ENCODE peak calls at places on chromosomes 11 and 22, in eight cellular contexts. F, V, B, H, G, X, N and T are unnamed samples.

GRCh38 chr22:45994516-45995404 is 17.8 kb upstream of the WNT7B start:
- DNase-seq in F (no peak), B (peak), H (no peak), V (no peak), N (peak), G (peak), X (peak), T (peak)

GRCh38 chr11:116610190-116610589 is 162.6 kb downstream of the BUD13 start:
- DNase-seq in G (no peak), N (no peak), B (no peak), V (no peak), F (no peak), H (no peak), X (no peak), T (no peak)

GRCh38 chr22:22893077-22893805 is 5.6 kb downstream of the IGLL5 start:
- DNase-seq in X (no peak), F (no peak), H (no peak), B (no peak), V (no peak), G (no peak), N (no peak), T (no peak)

GRCh38 chr22:28139993-28140392 is 220.9 kb upstream of the PITPNB start:
- DNase-seq in N (no peak), H (no peak), B (no peak), G (no peak), F (peak), V (peak), X (no peak), T (no peak)

GRCh38 chr11:19437760-19438159 is 197.0 kb upstream of the E2F8 start:
- DNase-seq in G (no peak), H (no peak), N (no peak), B (no peak), F (no peak), X (no peak), V (peak), T (no peak)

GRCh38 chr11:8022876-8023275 is 35.7 kb downstream of the EIF3F start:
- DNase-seq in B (no peak), X (no peak), H (no peak), G (no peak), V (no peak), N (no peak), F (no peak), T (no peak)

GRCh38 chr22:41739576-41739975 is 40.3 kb downstream of the MEI1 start:
- DNase-seq in F (no peak), V (no peak), N (no peak), G (no peak), H (no peak), X (no peak), B (no peak), T (no peak)

GRCh38 chr22:30221121-30221992 is 25.2 kb downstream of the LIF start:
- DNase-seq in X (peak), B (peak), H (no peak), G (peak), N (no peak), F (no peak), V (no peak), T (no peak)

GRCh38 chr22:35312198-35313059 is 12.7 kb downstream of the TOM1 start:
- DNase-seq in V (no peak), N (no peak), X (no peak), F (peak), B (peak), G (no peak), H (no peak), T (no peak)

GRCh38 chr11:12600829-12601228 is 73.4 kb upstream of the TEAD1 start:
- DNase-seq in N (no peak), B (no peak), G (no peak), F (no peak), V (no peak), X (no peak), H (no peak), T (no peak)

GRCh38 chr11:121930004-121930965 is 185.7 kb downstream of the BLID start:
- DNase-seq in V (peak), X (no peak), F (no peak), B (no peak), H (no peak), N (no peak), G (no peak), T (no peak)

GRCh38 chr22:43945632-43946390 is 9.4 kb upstream of the SAMM50 start:
- DNase-seq in F (no peak), G (peak), X (peak), H (no peak), B (peak), V (peak), N (peak), T (peak)

GRCh38 chr11:10539339-10539738 is 1.6 kb downstream of the RNF141 start:
- DNase-seq in X (no peak), H (peak), F (no peak), N (no peak), G (no peak), B (no peak), V (no peak), T (no peak)

GRCh38 chr11:11016123-11016522 is 158.3 kb upstream of the ZBED5 start:
- DNase-seq in B (no peak), X (no peak), H (no peak), N (no peak), F (no peak), G (no peak), V (no peak), T (no peak)

GRCh38 chr11:8219257-8220021 is 44.2 kb downstream of the LMO1 start:
- DNase-seq in G (no peak), F (no peak), H (peak), B (peak), N (peak), X (no peak), V (peak), T (peak)

GRCh38 chr11:13303668-13304649 is 26.4 kb downstream of the BMAL1 start:
- DNase-seq in F (no peak), G (no peak), V (no peak), X (no peak), N (no peak), B (no peak), H (no peak), T (no peak)

GRCh38 chr22:41638748-41639147 is 17.7 kb downstream of the XRCC6 start:
- DNase-seq in V (no peak), B (no peak), X (no peak), H (no peak), N (peak), F (no peak), G (no peak), T (no peak)

GRCh38 chr11:33534575-33534974 is 166.1 kb downstream of the C11orf91 start:
- DNase-seq in G (no peak), N (no peak), V (no peak), B (no peak), H (no peak), X (no peak), F (no peak), T (no peak)

GRCh38 chr11:120219157-120219934 is 8.5 kb downstream of the OAF start:
- DNase-seq in H (no peak), X (no peak), V (no peak), F (no peak), N (no peak), G (no peak), B (no peak), T (no peak)

GRCh38 chr22:22684605-22685561 is 40.5 kb downstream of the GGTLC2 start:
- DNase-seq in G (no peak), N (no peak), B (peak), H (no peak), V (peak), X (no peak), F (peak), T (peak)

GRCh38 chr22:26725012-26725676 is 67.8 kb downstream of the MIAT start:
- DNase-seq in G (no peak), X (no peak), N (no peak), B (no peak), F (no peak), V (no peak), H (no peak), T (no peak)

GRCh38 chr11:122141757-122142156 is 25.7 kb upstream of the BLID start:
- DNase-seq in V (no peak), F (no peak), N (no peak), H (no peak), B (no peak), G (no peak), X (no peak), T (no peak)

GRCh38 chr22:45880091-45880651 is 96.8 kb downstream of the WNT7B start:
- DNase-seq in N (no peak), X (no peak), G (no peak), F (no peak), V (no peak), B (no peak), H (no peak), T (no peak)

GRCh38 chr11:69320756-69321741 is 27.1 kb downstream of the MYEOV start:
- DNase-seq in B (no peak), G (no peak), F (no peak), V (no peak), H (no peak), X (no peak), N (no peak), T (no peak)

GRCh38 chr11:121863126-121863525 is 252.9 kb downstream of the BLID start:
- DNase-seq in X (no peak), N (no peak), B (no peak), G (no peak), V (no peak), F (no peak), H (no peak), T (no peak)

GRCh38 chr11:69572233-69572860 is 68.6 kb upstream of the CCND1 start:
- DNase-seq in H (no peak), V (no peak), X (no peak), B (no peak), G (no peak), N (no peak), F (no peak), T (no peak)

GRCh38 chr22:44276041-44276440 is 36.7 kb downstream of the SHISAL1 start:
- DNase-seq in V (no peak), F (no peak), N (no peak), H (no peak), X (no peak), G (no peak), B (no peak), T (no peak)

GRCh38 chr11:12372111-12372510 is 5.3 kb upstream of the PARVA start:
- DNase-seq in N (no peak), H (no peak), B (no peak), F (no peak), V (no peak), G (no peak), X (no peak), T (no peak)

GRCh38 chr22:31150615-31151014 is 9.4 kb upstream of the RNF185 start:
- DNase-seq in N (no peak), H (no peak), V (no peak), G (no peak), F (no peak), B (no peak), X (no peak), T (no peak)

GRCh38 chr11:33622806-33623205 is 77.8 kb downstream of the C11orf91 start:
- DNase-seq in N (no peak), F (no peak), G (no peak), V (no peak), H (no peak), X (no peak), B (no peak), T (no peak)

GRCh38 chr11:64951529-64951928 is 15.8 kb upstream of the GPHA2 start:
- DNase-seq in G (no peak), H (no peak), B (no peak), N (no peak), X (no peak), V (no peak), F (no peak), T (no peak)

GRCh38 chr11:44737686-44738085 is 10.9 kb downstream of the TSPAN18 start:
- DNase-seq in V (no peak), N (no peak), H (no peak), F (no peak), B (no peak), G (no peak), X (no peak), T (no peak)

GRCh38 chr22:20514658-20515406 is 7.4 kb downstream of the MED15 start:
- DNase-seq in N (no peak), G (no peak), B (no peak), X (no peak), H (no peak), F (peak), V (peak), T (no peak)

GRCh38 chr22:19568337-19569311 is 44.4 kb upstream of the CLDN5 start:
- DNase-seq in H (no peak), G (no peak), N (no peak), B (no peak), V (peak), F (peak), X (no peak), T (no peak)